ENCODE peak calls at places on chromosomes 5 and 9, in seven cellular contexts. One of them, this sample, is unnamed. For H3K36me3, the result is how much of the 10 kb centered on the place peaks cover.

GRCh38 chr9:135253305-135254004 is 166.0 kb downstream of the OLFM1 start:
- DNase-seq in thoracic aorta: no peak
- DNase-seq in GM23248: peak
- DNase-seq in cardiac muscle cell: no peak
- DNase-seq in neural progenitor cell: peak
- DNase-seq in psoas muscle: peak
- DNase-seq in ovary: no peak
- DNase-seq in this sample: peak

GRCh38 chr9:125428060-125428481 is 166.4 kb downstream of the GAPVD1 start:
- DNase-seq in cardiac muscle cell: peak
- DNase-seq in thoracic aorta: no peak
- DNase-seq in neural progenitor cell: no peak
- DNase-seq in GM23248: peak
- DNase-seq in ovary: no peak
- DNase-seq in psoas muscle: peak
- DNase-seq in this sample: peak

GRCh38 chr9:4985376-4986266 is 549 bp downstream of the JAK2 start:
- DNase-seq in GM23248: peak
- DNase-seq in thoracic aorta: no peak
- DNase-seq in psoas muscle: peak
- DNase-seq in ovary: peak
- DNase-seq in cardiac muscle cell: peak
- DNase-seq in neural progenitor cell: peak
- DNase-seq in this sample: peak

GRCh38 chr5:176364765-176365662 is at the start of gene ARL10:
- DNase-seq in GM23248: peak
- DNase-seq in neural progenitor cell: peak
- DNase-seq in thoracic aorta: no peak
- DNase-seq in psoas muscle: peak
- DNase-seq in cardiac muscle cell: peak
- DNase-seq in ovary: peak
- DNase-seq in this sample: peak

GRCh38 chr5:127088226-127088625 is 14.9 kb upstream of the C5orf63 start:
- DNase-seq in GM23248: peak
- DNase-seq in thoracic aorta: no peak
- DNase-seq in ovary: no peak
- DNase-seq in neural progenitor cell: no peak
- DNase-seq in cardiac muscle cell: no peak
- DNase-seq in psoas muscle: no peak
- DNase-seq in this sample: no peak

GRCh38 chr5:155839251-155840037 is 487.5 kb upstream of the SGCD start:
- DNase-seq in neural progenitor cell: peak
- DNase-seq in thoracic aorta: no peak
- DNase-seq in GM23248: no peak
- DNase-seq in psoas muscle: no peak
- DNase-seq in cardiac muscle cell: peak
- DNase-seq in ovary: no peak
- DNase-seq in this sample: peak

GRCh38 chr5:14357441-14357840 is 214.3 kb downstream of the TRIO start:
- DNase-seq in thoracic aorta: no peak
- DNase-seq in GM23248: no peak
- DNase-seq in cardiac muscle cell: peak
- DNase-seq in psoas muscle: no peak
- DNase-seq in ovary: no peak
- DNase-seq in neural progenitor cell: no peak
- DNase-seq in this sample: peak

GRCh38 chr9:106878943-106879916 is 16.3 kb downstream of the ZNF462 start:
- DNase-seq in GM23248: peak
- DNase-seq in cardiac muscle cell: no peak
- DNase-seq in neural progenitor cell: peak
- DNase-seq in psoas muscle: peak
- DNase-seq in thoracic aorta: no peak
- DNase-seq in ovary: peak
- DNase-seq in this sample: no peak

GRCh38 chr5:88885043-88885442 is 2.1 kb upstream of the MEF2C start:
- DNase-seq in thoracic aorta: no peak
- DNase-seq in cardiac muscle cell: no peak
- DNase-seq in GM23248: peak
- DNase-seq in ovary: no peak
- DNase-seq in neural progenitor cell: no peak
- DNase-seq in psoas muscle: no peak
- DNase-seq in this sample: no peak

GRCh38 chr5:177253252-177253651 is 50.3 kb downstream of the RAB24 start:
- DNase-seq in GM23248: no peak
- DNase-seq in cardiac muscle cell: no peak
- DNase-seq in neural progenitor cell: no peak
- DNase-seq in ovary: no peak
- DNase-seq in thoracic aorta: no peak
- DNase-seq in psoas muscle: no peak
- DNase-seq in this sample: no peak

GRCh38 chr5:164998590-164998989 is 1493.2 kb downstream of the MAT2B start:
- DNase-seq in cardiac muscle cell: no peak
- DNase-seq in thoracic aorta: no peak
- DNase-seq in ovary: no peak
- DNase-seq in psoas muscle: no peak
- DNase-seq in neural progenitor cell: peak
- DNase-seq in GM23248: no peak
- DNase-seq in this sample: no peak

GRCh38 chr9:98559568-98559967 is 149.2 kb downstream of the GABBR2 start:
- DNase-seq in ovary: no peak
- DNase-seq in neural progenitor cell: no peak
- DNase-seq in cardiac muscle cell: no peak
- DNase-seq in GM23248: no peak
- DNase-seq in thoracic aorta: no peak
- DNase-seq in psoas muscle: no peak
- DNase-seq in this sample: no peak

GRCh38 chr9:133792721-133793470 is 54.7 kb upstream of the SARDH start:
- DNase-seq in GM23248: peak
- DNase-seq in psoas muscle: peak
- DNase-seq in thoracic aorta: peak
- DNase-seq in cardiac muscle cell: peak
- DNase-seq in neural progenitor cell: peak
- DNase-seq in ovary: peak
- DNase-seq in this sample: peak

GRCh38 chr5:165996484-165996883 is 2295.0 kb upstream of the WWC1 start:
- DNase-seq in psoas muscle: no peak
- DNase-seq in cardiac muscle cell: peak
- DNase-seq in ovary: no peak
- DNase-seq in neural progenitor cell: peak
- DNase-seq in GM23248: no peak
- DNase-seq in thoracic aorta: no peak
- DNase-seq in this sample: no peak

GRCh38 chr5:93600409-93601052 is 17.5 kb downstream of the NR2F1 start:
- DNase-seq in GM23248: no peak
- DNase-seq in psoas muscle: no peak
- DNase-seq in thoracic aorta: no peak
- DNase-seq in ovary: no peak
- DNase-seq in neural progenitor cell: peak
- DNase-seq in cardiac muscle cell: no peak
- DNase-seq in this sample: no peak

GRCh38 chr5:38650540-38651275 is 94.3 kb upstream of the LIFR start:
- DNase-seq in thoracic aorta: no peak
- DNase-seq in psoas muscle: no peak
- DNase-seq in ovary: no peak
- DNase-seq in cardiac muscle cell: no peak
- DNase-seq in GM23248: peak
- DNase-seq in neural progenitor cell: no peak
- DNase-seq in this sample: peak

GRCh38 chr9:124716795-124717194 is 54.3 kb downstream of the NR6A1 start:
- DNase-seq in thoracic aorta: no peak
- DNase-seq in neural progenitor cell: no peak
- DNase-seq in ovary: no peak
- DNase-seq in psoas muscle: no peak
- DNase-seq in cardiac muscle cell: no peak
- DNase-seq in GM23248: peak
- DNase-seq in this sample: no peak

GRCh38 chr5:172311605-172312004 is 28.0 kb upstream of the UBTD2 start:
- DNase-seq in ovary: peak
- DNase-seq in psoas muscle: peak
- DNase-seq in thoracic aorta: no peak
- DNase-seq in cardiac muscle cell: no peak
- DNase-seq in GM23248: no peak
- DNase-seq in neural progenitor cell: no peak
- DNase-seq in this sample: no peak

GRCh38 chr9:89477811-89478583 is 19.9 kb downstream of the SEMA4D start:
- DNase-seq in cardiac muscle cell: peak
- DNase-seq in neural progenitor cell: no peak
- DNase-seq in GM23248: no peak
- DNase-seq in ovary: peak
- DNase-seq in psoas muscle: no peak
- DNase-seq in thoracic aorta: no peak
- DNase-seq in this sample: peak

GRCh38 chr5:94620257-94620656 is 1.8 kb downstream of the SLF1 start:
- DNase-seq in thoracic aorta: no peak
- DNase-seq in cardiac muscle cell: no peak
- DNase-seq in neural progenitor cell: no peak
- DNase-seq in psoas muscle: no peak
- DNase-seq in ovary: no peak
- DNase-seq in GM23248: no peak
- DNase-seq in this sample: no peak
- H3K4me3 ChIP-seq in thoracic aorta: no peak
- H3K4me3 ChIP-seq in cardiac muscle cell: no peak
- H3K4me3 ChIP-seq in neural progenitor cell: peak
- H3K4me3 ChIP-seq in psoas muscle: no peak
- H3K4me3 ChIP-seq in ovary: no peak
- H3K4me3 ChIP-seq in GM23248: peak
- H3K4me3 ChIP-seq in this sample: no peak

GRCh38 chr5:11363779-11364178 is 540.5 kb downstream of the CTNND2 start:
- DNase-seq in neural progenitor cell: no peak
- DNase-seq in cardiac muscle cell: no peak
- DNase-seq in thoracic aorta: no peak
- DNase-seq in GM23248: no peak
- DNase-seq in psoas muscle: no peak
- DNase-seq in ovary: no peak
- DNase-seq in this sample: no peak
- H3K36me3 ChIP-seq in neural progenitor cell: under half
- H3K36me3 ChIP-seq in cardiac muscle cell: under half
- H3K36me3 ChIP-seq in thoracic aorta: under half
- H3K36me3 ChIP-seq in GM23248: under half
- H3K36me3 ChIP-seq in psoas muscle: under half
- H3K36me3 ChIP-seq in ovary: under half
- H3K36me3 ChIP-seq in this sample: under half

GRCh38 chr9:137071282-137071681 is 925 bp upstream of the SAPCD2 start:
- DNase-seq in thoracic aorta: no peak
- DNase-seq in cardiac muscle cell: no peak
- DNase-seq in ovary: no peak
- DNase-seq in GM23248: no peak
- DNase-seq in psoas muscle: no peak
- DNase-seq in neural progenitor cell: no peak
- DNase-seq in this sample: no peak

GRCh38 chr9:137068539-137069507 is 1.5 kb downstream of the SAPCD2 start:
- DNase-seq in neural progenitor cell: no peak
- DNase-seq in cardiac muscle cell: no peak
- DNase-seq in ovary: no peak
- DNase-seq in GM23248: no peak
- DNase-seq in thoracic aorta: no peak
- DNase-seq in psoas muscle: no peak
- DNase-seq in this sample: no peak

GRCh38 chr9:137069508-137070071 is 767 bp downstream of the SAPCD2 start:
- DNase-seq in psoas muscle: no peak
- DNase-seq in ovary: no peak
- DNase-seq in neural progenitor cell: peak
- DNase-seq in cardiac muscle cell: peak
- DNase-seq in thoracic aorta: no peak
- DNase-seq in GM23248: no peak
- DNase-seq in this sample: peak

GRCh38 chr9:137070906-137071275 is 534 bp upstream of the SAPCD2 start:
- DNase-seq in GM23248: no peak
- DNase-seq in cardiac muscle cell: no peak
- DNase-seq in thoracic aorta: no peak
- DNase-seq in ovary: no peak
- DNase-seq in psoas muscle: no peak
- DNase-seq in neural progenitor cell: no peak
- DNase-seq in this sample: no peak

DNA sequence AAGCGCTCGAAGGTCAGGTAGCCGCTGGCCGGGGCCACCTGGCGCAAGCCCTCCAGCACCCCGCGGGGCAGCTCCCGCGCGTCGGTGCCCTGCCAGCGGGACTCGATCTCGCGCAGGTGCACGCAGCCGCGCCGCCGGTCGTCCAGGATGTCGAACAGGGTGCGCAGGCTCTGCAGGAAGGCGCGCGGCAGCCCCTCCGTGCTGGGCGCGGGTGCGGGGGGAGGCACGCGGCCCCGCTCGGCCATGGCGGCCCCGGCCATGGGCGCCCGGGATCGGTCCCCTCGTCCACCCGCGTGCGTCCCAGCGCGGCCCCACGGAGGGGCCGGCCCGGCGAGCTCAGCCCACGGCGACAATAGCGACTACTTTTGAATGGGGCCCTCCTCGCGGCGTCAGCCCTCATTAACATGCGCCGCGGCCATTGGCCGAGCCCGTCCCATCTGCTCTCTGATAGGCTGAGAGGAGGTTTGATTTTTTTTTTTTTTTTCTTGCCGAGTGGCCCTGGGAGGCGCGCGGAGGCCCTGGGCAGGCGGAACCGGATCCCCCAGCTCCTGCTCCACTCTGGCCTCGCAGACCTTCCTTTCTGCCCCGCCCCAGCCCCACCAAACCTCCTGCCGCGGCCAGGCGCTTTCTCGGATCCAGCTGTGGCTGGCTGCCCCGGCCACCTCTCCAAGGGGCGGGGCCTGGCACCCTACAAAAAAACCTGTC is at the start of gene SAPCD2:
- DNase-seq in thoracic aorta: peak
- DNase-seq in cardiac muscle cell: peak
- DNase-seq in GM23248: peak
- DNase-seq in psoas muscle: peak
- DNase-seq in neural progenitor cell: peak
- DNase-seq in ovary: peak
- DNase-seq in this sample: peak
- H3K4me3 ChIP-seq in thoracic aorta: peak
- H3K4me3 ChIP-seq in cardiac muscle cell: peak
- H3K4me3 ChIP-seq in GM23248: peak
- H3K4me3 ChIP-seq in psoas muscle: peak
- H3K4me3 ChIP-seq in neural progenitor cell: peak
- H3K4me3 ChIP-seq in ovary: peak
- H3K4me3 ChIP-seq in this sample: peak

GRCh38 chr5:1817261-1818043 is 16.2 kb downstream of the NDUFS6 start:
- DNase-seq in ovary: no peak
- DNase-seq in neural progenitor cell: no peak
- DNase-seq in cardiac muscle cell: no peak
- DNase-seq in psoas muscle: no peak
- DNase-seq in thoracic aorta: no peak
- DNase-seq in GM23248: no peak
- DNase-seq in this sample: no peak

GRCh38 chr5:1820926-1821325 is 19.7 kb downstream of the NDUFS6 start:
- DNase-seq in neural progenitor cell: no peak
- DNase-seq in psoas muscle: no peak
- DNase-seq in thoracic aorta: no peak
- DNase-seq in cardiac muscle cell: no peak
- DNase-seq in GM23248: no peak
- DNase-seq in ovary: no peak
- DNase-seq in this sample: no peak

GRCh38 chr5:1819458-1819857 is 18.3 kb downstream of the NDUFS6 start:
- DNase-seq in thoracic aorta: no peak
- DNase-seq in psoas muscle: no peak
- DNase-seq in ovary: no peak
- DNase-seq in cardiac muscle cell: no peak
- DNase-seq in neural progenitor cell: no peak
- DNase-seq in GM23248: no peak
- DNase-seq in this sample: no peak

GRCh38 chr5:1820381-1820780 is 19.2 kb downstream of the NDUFS6 start:
- DNase-seq in thoracic aorta: no peak
- DNase-seq in neural progenitor cell: no peak
- DNase-seq in ovary: no peak
- DNase-seq in cardiac muscle cell: no peak
- DNase-seq in GM23248: no peak
- DNase-seq in psoas muscle: no peak
- DNase-seq in this sample: no peak

GRCh38 chr5:1818784-1819183 is 17.6 kb downstream of the NDUFS6 start:
- DNase-seq in psoas muscle: no peak
- DNase-seq in GM23248: no peak
- DNase-seq in thoracic aorta: no peak
- DNase-seq in neural progenitor cell: no peak
- DNase-seq in ovary: no peak
- DNase-seq in cardiac muscle cell: no peak
- DNase-seq in this sample: no peak
- H3K36me3 ChIP-seq in psoas muscle: under half
- H3K36me3 ChIP-seq in GM23248: under half
- H3K36me3 ChIP-seq in thoracic aorta: half or more
- H3K36me3 ChIP-seq in neural progenitor cell: under half
- H3K36me3 ChIP-seq in ovary: under half
- H3K36me3 ChIP-seq in cardiac muscle cell: half or more
- H3K36me3 ChIP-seq in this sample: under half

This sample was measured in H7.